ENCODE peak calls at places on chromosomes 5 and 9, in six cellular contexts. One of them, this sample, is unnamed.

GRCh38 chr5:138282918-138283742 is 8.7 kb upstream of the GFRA3 start:
- DNase-seq in EH: peak
- DNase-seq in AG10803: peak
- DNase-seq in activated CD4-positive, alpha-beta T cell treated with anti-CD3 and anti-CD28 coated beads, Interleukin-2, amount 10 ng/mL, durations not matched to agents 7 days and 5 days: peak
- DNase-seq in GM13976: peak
- DNase-seq in A549: peak
- DNase-seq in this sample: no peak

GRCh38 chr5:156396830-156397081 is 69.8 kb downstream of the SGCD start:
- DNase-seq in AG10803: no peak
- DNase-seq in EH: no peak
- DNase-seq in GM13976: no peak
- DNase-seq in activated CD4-positive, alpha-beta T cell treated with anti-CD3 and anti-CD28 coated beads, Interleukin-2, amount 10 ng/mL, durations not matched to agents 7 days and 5 days: no peak
- DNase-seq in A549: no peak
- DNase-seq in this sample: no peak

GRCh38 chr5:37553720-37554402 is 174.7 kb downstream of the WDR70 start:
- DNase-seq in EH: peak
- DNase-seq in activated CD4-positive, alpha-beta T cell treated with anti-CD3 and anti-CD28 coated beads, Interleukin-2, amount 10 ng/mL, durations not matched to agents 7 days and 5 days: no peak
- DNase-seq in A549: no peak
- DNase-seq in AG10803: peak
- DNase-seq in GM13976: no peak
- DNase-seq in this sample: no peak

GRCh38 chr5:149939572-149939971 is 5.0 kb downstream of the PDE6A start:
- DNase-seq in AG10803: no peak
- DNase-seq in A549: no peak
- DNase-seq in EH: no peak
- DNase-seq in activated CD4-positive, alpha-beta T cell treated with anti-CD3 and anti-CD28 coated beads, Interleukin-2, amount 10 ng/mL, durations not matched to agents 7 days and 5 days: no peak
- DNase-seq in GM13976: no peak
- DNase-seq in this sample: no peak

GRCh38 chr9:76537150-76537646 is 78.2 kb downstream of the GCNT1 start:
- DNase-seq in activated CD4-positive, alpha-beta T cell treated with anti-CD3 and anti-CD28 coated beads, Interleukin-2, amount 10 ng/mL, durations not matched to agents 7 days and 5 days: no peak
- DNase-seq in AG10803: no peak
- DNase-seq in EH: no peak
- DNase-seq in GM13976: no peak
- DNase-seq in A549: no peak
- DNase-seq in this sample: no peak

GRCh38 chr5:42767491-42768105 is 11.0 kb downstream of the CCDC152 start:
- DNase-seq in GM13976: peak
- DNase-seq in activated CD4-positive, alpha-beta T cell treated with anti-CD3 and anti-CD28 coated beads, Interleukin-2, amount 10 ng/mL, durations not matched to agents 7 days and 5 days: peak
- DNase-seq in AG10803: peak
- DNase-seq in EH: peak
- DNase-seq in A549: no peak
- DNase-seq in this sample: peak

GRCh38 chr9:35705372-35705771 is 15.6 kb upstream of the TPM2 start:
- DNase-seq in activated CD4-positive, alpha-beta T cell treated with anti-CD3 and anti-CD28 coated beads, Interleukin-2, amount 10 ng/mL, durations not matched to agents 7 days and 5 days: no peak
- DNase-seq in AG10803: no peak
- DNase-seq in A549: no peak
- DNase-seq in EH: no peak
- DNase-seq in GM13976: no peak
- DNase-seq in this sample: no peak

GRCh38 chr5:168111433-168111832 is 180.0 kb upstream of the WWC1 start:
- DNase-seq in GM13976: no peak
- DNase-seq in AG10803: no peak
- DNase-seq in EH: no peak
- DNase-seq in A549: no peak
- DNase-seq in activated CD4-positive, alpha-beta T cell treated with anti-CD3 and anti-CD28 coated beads, Interleukin-2, amount 10 ng/mL, durations not matched to agents 7 days and 5 days: no peak
- DNase-seq in this sample: no peak

GRCh38 chr9:113454914-113455761 is 8.4 kb upstream of the RGS3 start:
- DNase-seq in A549: no peak
- DNase-seq in GM13976: no peak
- DNase-seq in AG10803: peak
- DNase-seq in activated CD4-positive, alpha-beta T cell treated with anti-CD3 and anti-CD28 coated beads, Interleukin-2, amount 10 ng/mL, durations not matched to agents 7 days and 5 days: no peak
- DNase-seq in EH: peak
- DNase-seq in this sample: no peak

GRCh38 chr5:8683528-8683927 is 814.6 kb downstream of the MTRR start:
- DNase-seq in GM13976: no peak
- DNase-seq in A549: no peak
- DNase-seq in activated CD4-positive, alpha-beta T cell treated with anti-CD3 and anti-CD28 coated beads, Interleukin-2, amount 10 ng/mL, durations not matched to agents 7 days and 5 days: no peak
- DNase-seq in AG10803: no peak
- DNase-seq in EH: no peak
- DNase-seq in this sample: no peak

GRCh38 chr9:35856882-35857281 is 13.3 kb downstream of the OR13J1 start:
- DNase-seq in GM13976: no peak
- DNase-seq in activated CD4-positive, alpha-beta T cell treated with anti-CD3 and anti-CD28 coated beads, Interleukin-2, amount 10 ng/mL, durations not matched to agents 7 days and 5 days: peak
- DNase-seq in A549: no peak
- DNase-seq in AG10803: no peak
- DNase-seq in EH: no peak
- DNase-seq in this sample: no peak

GRCh38 chr5:45385321-45386058 is 310.7 kb downstream of the HCN1 start:
- DNase-seq in A549: no peak
- DNase-seq in GM13976: no peak
- DNase-seq in EH: peak
- DNase-seq in AG10803: peak
- DNase-seq in activated CD4-positive, alpha-beta T cell treated with anti-CD3 and anti-CD28 coated beads, Interleukin-2, amount 10 ng/mL, durations not matched to agents 7 days and 5 days: no peak
- DNase-seq in this sample: no peak